ENCODE peak calls at places on chromosome 4, in six cellular contexts. M is myocyte, L is GM19239, C is posterior cingulate gyrus, P is ACHN, B is NCI-H2081. E is an unnamed sample.

GRCh38 chr4:151045907-151046306 is 30.8 kb upstream of the LRBA start:
- DNase-seq in M (no peak), L (no peak), C (no peak), P (peak), B (peak), E (no peak)

GRCh38 chr4:54233697-54234496 is 4.8 kb downstream of the PDGFRA start:
- DNase-seq in M (peak), L (peak), C (peak), P (peak), B (peak), E (no peak)

GRCh38 chr4:68895561-68896198 is 55.9 kb downstream of the UGT2A3 start:
- DNase-seq in M (no peak), L (no peak), C (no peak), P (peak), B (no peak), E (no peak)

GRCh38 chr4:44070843-44071242 is 377.8 kb downstream of the KCTD8 start:
- DNase-seq in M (no peak), L (no peak), C (no peak), P (no peak), B (no peak), E (no peak)

GRCh38 chr4:80206541-80207171 is 9.4 kb downstream of the PRDM8 start:
- DNase-seq in M (no peak), L (no peak), C (no peak), P (no peak), B (no peak), E (no peak)

GRCh38 chr4:83413676-83414075 is 41.9 kb downstream of the HELQ start:
- DNase-seq in M (peak), L (no peak), C (no peak), P (no peak), B (no peak), E (no peak)

GRCh38 chr4:100060765-100061416 is 110.8 kb upstream of the H2AZ1 start:
- DNase-seq in M (no peak), L (no peak), C (no peak), P (no peak), B (peak), E (no peak)

GRCh38 chr4:77052352-77052751 is 23.4 kb downstream of the CCNI start:
- DNase-seq in M (peak), L (no peak), C (no peak), P (peak), B (peak), E (no peak)

GRCh38 chr4:122652379-122652778 is 31.5 kb upstream of the IL21 start:
- DNase-seq in M (peak), L (peak), C (no peak), P (peak), B (no peak), E (no peak)

GRCh38 chr4:66193487-66193886 is 523.2 kb upstream of the EPHA5 start:
- DNase-seq in M (no peak), L (no peak), C (no peak), P (no peak), B (no peak), E (no peak)

GRCh38 chr4:109816082-109816442 is 500 bp downstream of the GAR1 start:
- DNase-seq in M (peak), L (no peak), C (no peak), P (peak), B (no peak), E (no peak)

GRCh38 chr4:71360844-71361243 is 22.0 kb downstream of the SLC4A4 start:
- DNase-seq in M (no peak), L (no peak), C (no peak), P (no peak), B (no peak), E (no peak)

GRCh38 chr4:39305902-39306677 is 60.1 kb downstream of the RFC1 start:
- DNase-seq in M (peak), L (no peak), C (no peak), P (no peak), B (no peak), E (no peak)

GRCh38 chr4:53937918-53938317 is 126.5 kb downstream of the CHIC2 start:
- DNase-seq in M (no peak), L (no peak), C (no peak), P (no peak), B (no peak), E (no peak)

GRCh38 chr4:184313710-184314659 is 96.3 kb upstream of the ENPP6 start:
- DNase-seq in M (no peak), L (peak), C (no peak), P (no peak), B (no peak), E (peak)

GRCh38 chr4:1378559-1379231 is 27.5 kb downstream of the NKX1-1 start:
- DNase-seq in M (no peak), L (no peak), C (no peak), P (no peak), B (no peak), E (no peak)

GRCh38 chr4:10746371-10747143 is 62.0 kb upstream of the CLNK start:
- DNase-seq in M (peak), L (no peak), C (no peak), P (no peak), B (no peak), E (no peak)

GRCh38 chr4:162957521-162958143 is 209.1 kb downstream of the NAF1 start:
- DNase-seq in M (no peak), L (no peak), C (no peak), P (no peak), B (no peak), E (no peak)

GRCh38 chr4:172674811-172675210 is 493.8 kb upstream of the GALNT7 start:
- DNase-seq in M (no peak), L (no peak), C (no peak), P (no peak), B (no peak), E (no peak)

GRCh38 chr4:7949759-7950158 is 10.1 kb upstream of the AFAP1 start:
- DNase-seq in M (no peak), L (no peak), C (no peak), P (no peak), B (no peak), E (no peak)

GRCh38 chr4:137523329-137523728 is 9.0 kb downstream of the PCDH18 start:
- DNase-seq in M (no peak), L (no peak), C (no peak), P (no peak), B (no peak), E (no peak)

GRCh38 chr4:23900636-23901035 is 10.8 kb upstream of the PPARGC1A start:
- DNase-seq in M (no peak), L (no peak), C (no peak), P (no peak), B (no peak), E (no peak)

GRCh38 chr4:15725608-15726007 is 22.7 kb downstream of the BST1 start:
- DNase-seq in M (no peak), L (no peak), C (no peak), P (no peak), B (no peak), E (no peak)

GRCh38 chr4:71184195-71184781 is 154.5 kb upstream of the SLC4A4 start:
- DNase-seq in M (peak), L (peak), C (no peak), P (peak), B (peak), E (peak)

GRCh38 chr4:114200026-114200425 is 220.6 kb upstream of the ARSJ start:
- DNase-seq in M (no peak), L (no peak), C (no peak), P (no peak), B (no peak), E (no peak)

GRCh38 chr4:184400375-184400870 is 73.9 kb downstream of the IRF2 start:
- DNase-seq in M (peak), L (no peak), C (no peak), P (no peak), B (no peak), E (no peak)

GRCh38 chr4:85677286-85677685 is 202.3 kb downstream of the ARHGAP24 start:
- DNase-seq in M (no peak), L (no peak), C (no peak), P (no peak), B (peak), E (no peak)

GRCh38 chr4:163767993-163768392 is 273.5 kb downstream of the TMA16 start:
- DNase-seq in M (no peak), L (no peak), C (no peak), P (no peak), B (no peak), E (no peak)

GRCh38 chr4:68369474-68369805 is 19.6 kb upstream of the YTHDC1 start:
- DNase-seq in M (peak), L (no peak), C (no peak), P (peak), B (no peak), E (no peak)

GRCh38 chr4:106497271-106497670 is 128.7 kb upstream of the GIMD1 start:
- DNase-seq in M (no peak), L (no peak), C (no peak), P (no peak), B (no peak), E (no peak)

E was measured in GM12892.